ENCODE peak calls at places on chromosomes 2 and 18, in nine cellular contexts. One of them, this sample, is unnamed.

GRCh38 chr2:8565399-8566154 is 116.3 kb upstream of the ID2 start:
- DNase-seq in PC-3: no peak
- DNase-seq in sigmoid colon: peak; percentile 37
- DNase-seq in glutamatergic neuron: no peak
- DNase-seq in spleen: peak; percentile 50
- DNase-seq in cardiac fibroblast: no peak
- DNase-seq in omental fat pad: no peak
- DNase-seq in HL-60: no peak
- DNase-seq in OCI-LY7: no peak
- DNase-seq in this sample: no peak

GRCh38 chr2:5474716-5475115 is 217.5 kb upstream of the SOX11 start:
- DNase-seq in glutamatergic neuron: no peak
- DNase-seq in sigmoid colon: no peak
- DNase-seq in spleen: no peak
- DNase-seq in omental fat pad: no peak
- DNase-seq in OCI-LY7: no peak
- DNase-seq in cardiac fibroblast: no peak
- DNase-seq in HL-60: no peak
- DNase-seq in PC-3: no peak
- DNase-seq in this sample: no peak

GRCh38 chr18:68176901-68177300 is 538.0 kb downstream of the TMX3 start:
- DNase-seq in cardiac fibroblast: no peak
- DNase-seq in OCI-LY7: no peak
- DNase-seq in spleen: no peak
- DNase-seq in sigmoid colon: no peak
- DNase-seq in omental fat pad: no peak
- DNase-seq in glutamatergic neuron: no peak
- DNase-seq in HL-60: no peak
- DNase-seq in PC-3: no peak
- DNase-seq in this sample: no peak

GRCh38 chr2:202208526-202208925 is 29.9 kb downstream of the SUMO1 start:
- DNase-seq in omental fat pad: no peak
- DNase-seq in cardiac fibroblast: no peak
- DNase-seq in glutamatergic neuron: no peak
- DNase-seq in spleen: no peak
- DNase-seq in sigmoid colon: no peak
- DNase-seq in HL-60: no peak
- DNase-seq in PC-3: no peak
- DNase-seq in OCI-LY7: no peak
- DNase-seq in this sample: no peak

GRCh38 chr2:15667579-15668556 is 76.2 kb downstream of the DDX1 start:
- DNase-seq in glutamatergic neuron: no peak
- DNase-seq in omental fat pad: no peak
- DNase-seq in PC-3: peak; percentile 6
- DNase-seq in HL-60: no peak
- DNase-seq in spleen: no peak
- DNase-seq in OCI-LY7: no peak
- DNase-seq in cardiac fibroblast: peak; percentile 60
- DNase-seq in sigmoid colon: no peak
- DNase-seq in this sample: no peak

GRCh38 chr2:113206251-113206650 is 32.5 kb downstream of the PSD4 start:
- DNase-seq in cardiac fibroblast: no peak
- DNase-seq in glutamatergic neuron: no peak
- DNase-seq in PC-3: no peak
- DNase-seq in sigmoid colon: no peak
- DNase-seq in OCI-LY7: no peak
- DNase-seq in HL-60: no peak
- DNase-seq in spleen: no peak
- DNase-seq in omental fat pad: no peak
- DNase-seq in this sample: no peak

GRCh38 chr2:150011336-150011735 is 423.8 kb upstream of the MMADHC start:
- DNase-seq in HL-60: no peak
- DNase-seq in cardiac fibroblast: peak; percentile 28
- DNase-seq in PC-3: no peak
- DNase-seq in OCI-LY7: no peak
- DNase-seq in sigmoid colon: no peak
- DNase-seq in omental fat pad: no peak
- DNase-seq in glutamatergic neuron: no peak
- DNase-seq in spleen: no peak
- DNase-seq in this sample: no peak

GRCh38 chr2:9565436-9566153 is 10.0 kb upstream of the ADAM17 start:
- DNase-seq in spleen: no peak
- DNase-seq in HL-60: no peak
- DNase-seq in cardiac fibroblast: peak; percentile 94
- DNase-seq in OCI-LY7: no peak
- DNase-seq in sigmoid colon: peak; percentile 96
- DNase-seq in glutamatergic neuron: no peak
- DNase-seq in omental fat pad: peak; percentile 50
- DNase-seq in PC-3: peak; percentile 94
- DNase-seq in this sample: no peak

GRCh38 chr18:39062426-39062825 is 1496.8 kb upstream of the CELF4 start:
- DNase-seq in HL-60: no peak
- DNase-seq in spleen: no peak
- DNase-seq in glutamatergic neuron: no peak
- DNase-seq in cardiac fibroblast: no peak
- DNase-seq in OCI-LY7: no peak
- DNase-seq in omental fat pad: no peak
- DNase-seq in PC-3: no peak
- DNase-seq in sigmoid colon: no peak
- DNase-seq in this sample: no peak

GRCh38 chr2:19769513-19769912 is 132.3 kb downstream of the TTC32 start:
- DNase-seq in sigmoid colon: no peak
- DNase-seq in cardiac fibroblast: peak; percentile 47
- DNase-seq in HL-60: no peak
- DNase-seq in glutamatergic neuron: no peak
- DNase-seq in omental fat pad: no peak
- DNase-seq in OCI-LY7: peak; percentile 3
- DNase-seq in PC-3: peak; percentile 55
- DNase-seq in spleen: no peak
- DNase-seq in this sample: no peak

GRCh38 chr2:24919100-24919976 is 699 bp downstream of the ADCY3 start:
- DNase-seq in glutamatergic neuron: peak; percentile 68
- DNase-seq in PC-3: peak; percentile 54
- DNase-seq in omental fat pad: no peak
- DNase-seq in spleen: peak; percentile 76
- DNase-seq in cardiac fibroblast: peak; percentile 26
- DNase-seq in OCI-LY7: peak; percentile 46
- DNase-seq in HL-60: no peak
- DNase-seq in sigmoid colon: no peak
- DNase-seq in this sample: peak; percentile 75

GRCh38 chr2:150610670-150611279 is 123.3 kb upstream of the RND3 start:
- DNase-seq in spleen: no peak
- DNase-seq in HL-60: peak; percentile 5
- DNase-seq in glutamatergic neuron: peak; percentile 23
- DNase-seq in omental fat pad: no peak
- DNase-seq in sigmoid colon: no peak
- DNase-seq in PC-3: peak; percentile 85
- DNase-seq in cardiac fibroblast: peak; percentile 77
- DNase-seq in OCI-LY7: peak; percentile 8
- DNase-seq in this sample: peak; percentile 15

GRCh38 chr2:240946654-240947053 is 40.5 kb downstream of the CROCC2 start:
- DNase-seq in HL-60: no peak
- DNase-seq in glutamatergic neuron: no peak
- DNase-seq in spleen: peak; percentile 65
- DNase-seq in sigmoid colon: peak; percentile 32
- DNase-seq in OCI-LY7: no peak
- DNase-seq in PC-3: peak; percentile 28
- DNase-seq in omental fat pad: peak; percentile 16
- DNase-seq in cardiac fibroblast: no peak
- DNase-seq in this sample: no peak

GRCh38 chr2:173359231-173359630 is 4.6 kb downstream of the CDCA7 start:
- DNase-seq in glutamatergic neuron: no peak
- DNase-seq in omental fat pad: no peak
- DNase-seq in sigmoid colon: no peak
- DNase-seq in spleen: no peak
- DNase-seq in HL-60: peak; percentile 77
- DNase-seq in PC-3: no peak
- DNase-seq in cardiac fibroblast: no peak
- DNase-seq in OCI-LY7: peak; percentile 39
- DNase-seq in this sample: peak; percentile 67

GRCh38 chr2:222627764-222628163 is 28.1 kb downstream of the FARSB start:
- DNase-seq in HL-60: no peak
- DNase-seq in spleen: no peak
- DNase-seq in glutamatergic neuron: no peak
- DNase-seq in PC-3: no peak
- DNase-seq in omental fat pad: no peak
- DNase-seq in cardiac fibroblast: peak; percentile 84
- DNase-seq in sigmoid colon: no peak
- DNase-seq in OCI-LY7: no peak
- DNase-seq in this sample: no peak

GRCh38 chr2:916935-917334 is 33.7 kb upstream of the SNTG2 start:
- DNase-seq in OCI-LY7: no peak
- DNase-seq in cardiac fibroblast: no peak
- DNase-seq in sigmoid colon: no peak
- DNase-seq in spleen: no peak
- DNase-seq in glutamatergic neuron: no peak
- DNase-seq in HL-60: no peak
- DNase-seq in PC-3: no peak
- DNase-seq in omental fat pad: no peak
- DNase-seq in this sample: no peak

GRCh38 chr2:199261936-199262335 is 195.8 kb downstream of the SATB2 start:
- DNase-seq in glutamatergic neuron: no peak
- DNase-seq in OCI-LY7: no peak
- DNase-seq in cardiac fibroblast: no peak
- DNase-seq in PC-3: no peak
- DNase-seq in spleen: no peak
- DNase-seq in sigmoid colon: no peak
- DNase-seq in omental fat pad: no peak
- DNase-seq in HL-60: no peak
- DNase-seq in this sample: no peak

GRCh38 chr2:175621847-175622246 is 380.2 kb downstream of the LNPK start:
- DNase-seq in OCI-LY7: no peak
- DNase-seq in omental fat pad: no peak
- DNase-seq in HL-60: peak; percentile 8
- DNase-seq in glutamatergic neuron: no peak
- DNase-seq in spleen: no peak
- DNase-seq in sigmoid colon: no peak
- DNase-seq in PC-3: no peak
- DNase-seq in cardiac fibroblast: no peak
- DNase-seq in this sample: no peak
- TF ChIP-seq CTCF in OCI-LY7: peak; percentile 48
- TF ChIP-seq CTCF in omental fat pad: no peak
- TF ChIP-seq CTCF in HL-60: no peak
- TF ChIP-seq CTCF in glutamatergic neuron: no peak
- TF ChIP-seq CTCF in spleen: no peak
- TF ChIP-seq CTCF in sigmoid colon: no peak
- TF ChIP-seq CTCF in PC-3: peak; percentile 18
- TF ChIP-seq CTCF in cardiac fibroblast: no peak
- TF ChIP-seq CTCF in this sample: no peak

GRCh38 chr2:217837001-217837491 is 165.7 kb downstream of the TNS1 start:
- DNase-seq in spleen: no peak
- DNase-seq in HL-60: no peak
- DNase-seq in omental fat pad: peak; percentile 33
- DNase-seq in sigmoid colon: peak; percentile 97
- DNase-seq in PC-3: peak; percentile 10
- DNase-seq in glutamatergic neuron: peak; percentile 38
- DNase-seq in cardiac fibroblast: peak; percentile 87
- DNase-seq in OCI-LY7: no peak
- DNase-seq in this sample: no peak
- TF ChIP-seq CTCF in spleen: no peak
- TF ChIP-seq CTCF in HL-60: no peak
- TF ChIP-seq CTCF in omental fat pad: no peak
- TF ChIP-seq CTCF in sigmoid colon: no peak
- TF ChIP-seq CTCF in PC-3: peak; percentile 41
- TF ChIP-seq CTCF in glutamatergic neuron: no peak
- TF ChIP-seq CTCF in cardiac fibroblast: peak; percentile 18
- TF ChIP-seq CTCF in OCI-LY7: no peak
- TF ChIP-seq CTCF in this sample: no peak

GRCh38 chr2:227932403-227932802 is 61.0 kb downstream of the DAW1 start:
- DNase-seq in HL-60: no peak
- DNase-seq in cardiac fibroblast: no peak
- DNase-seq in PC-3: peak; percentile 20
- DNase-seq in OCI-LY7: no peak
- DNase-seq in glutamatergic neuron: no peak
- DNase-seq in spleen: no peak
- DNase-seq in omental fat pad: no peak
- DNase-seq in sigmoid colon: no peak
- DNase-seq in this sample: no peak
- TF ChIP-seq CTCF in HL-60: no peak
- TF ChIP-seq CTCF in cardiac fibroblast: no peak
- TF ChIP-seq CTCF in PC-3: peak; percentile 63
- TF ChIP-seq CTCF in OCI-LY7: peak; percentile 29
- TF ChIP-seq CTCF in glutamatergic neuron: no peak
- TF ChIP-seq CTCF in spleen: no peak
- TF ChIP-seq CTCF in omental fat pad: no peak
- TF ChIP-seq CTCF in sigmoid colon: no peak
- TF ChIP-seq CTCF in this sample: peak; percentile 1

GRCh38 chr2:37153224-37153623 is 3.6 kb downstream of the EIF2AK2 start:
- DNase-seq in cardiac fibroblast: no peak
- DNase-seq in spleen: no peak
- DNase-seq in PC-3: no peak
- DNase-seq in HL-60: no peak
- DNase-seq in sigmoid colon: no peak
- DNase-seq in OCI-LY7: no peak
- DNase-seq in glutamatergic neuron: no peak
- DNase-seq in omental fat pad: no peak
- DNase-seq in this sample: no peak

GRCh38 chr2:37154790-37155189 is 2.0 kb downstream of the EIF2AK2 start:
- DNase-seq in omental fat pad: no peak
- DNase-seq in spleen: no peak
- DNase-seq in cardiac fibroblast: no peak
- DNase-seq in HL-60: no peak
- DNase-seq in sigmoid colon: no peak
- DNase-seq in OCI-LY7: peak; percentile 27
- DNase-seq in glutamatergic neuron: no peak
- DNase-seq in PC-3: no peak
- DNase-seq in this sample: peak; percentile 40

GRCh38 chr2:37156071-37156856 is 516 bp downstream of the EIF2AK2 start:
- DNase-seq in HL-60: peak; percentile 10
- DNase-seq in spleen: no peak
- DNase-seq in glutamatergic neuron: no peak
- DNase-seq in PC-3: peak; percentile 60
- DNase-seq in OCI-LY7: peak; percentile 10
- DNase-seq in cardiac fibroblast: peak; percentile 59
- DNase-seq in omental fat pad: peak; percentile 36
- DNase-seq in sigmoid colon: peak; percentile 87
- DNase-seq in this sample: peak; percentile 29

DNA sequence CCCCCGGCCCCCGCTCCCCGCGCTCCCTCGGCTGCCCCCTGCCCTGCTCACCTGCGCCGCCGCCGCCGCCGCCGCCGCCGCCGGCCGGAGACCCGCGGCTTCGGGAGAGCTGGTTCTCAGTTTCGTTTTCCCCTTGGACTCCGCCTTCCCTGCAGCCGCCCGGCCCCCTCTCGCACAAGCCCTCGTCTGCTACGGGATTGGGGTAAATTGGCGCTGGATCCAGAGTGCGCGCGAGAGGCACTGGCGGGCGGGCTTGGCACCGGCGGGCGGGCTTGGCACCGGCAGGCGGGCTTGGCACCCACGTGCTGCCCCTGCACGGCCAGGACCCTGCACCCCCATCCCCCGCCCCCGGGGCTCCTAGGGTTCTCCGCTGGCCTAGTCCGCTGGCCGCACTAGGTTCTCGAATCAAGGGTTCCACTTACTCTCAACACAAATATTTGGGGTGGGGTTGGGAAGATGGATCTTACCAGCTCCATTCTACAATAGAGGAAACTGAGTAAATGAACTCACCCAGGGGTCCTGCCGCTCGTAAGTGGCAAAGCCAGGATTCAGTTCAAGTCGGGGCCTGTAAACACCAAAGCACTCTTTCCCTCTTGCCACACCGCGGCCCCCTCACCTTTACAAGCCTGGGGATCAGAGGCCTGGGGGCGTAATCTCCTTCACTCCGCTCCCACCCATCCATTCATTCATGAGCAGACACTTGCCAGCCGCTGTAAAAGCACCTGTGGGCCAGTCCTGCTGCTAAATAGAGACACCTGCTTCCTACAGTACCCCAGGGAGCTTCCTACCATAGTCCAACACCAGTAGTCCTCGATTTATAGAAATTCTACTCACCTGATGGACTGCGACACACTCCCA is at the start of gene EIF2AK2:
- DNase-seq in glutamatergic neuron: peak; percentile 77
- DNase-seq in spleen: peak; percentile 95
- DNase-seq in omental fat pad: peak; percentile 57
- DNase-seq in PC-3: peak; percentile 88
- DNase-seq in cardiac fibroblast: peak; percentile 84
- DNase-seq in OCI-LY7: peak; percentile 58
- DNase-seq in HL-60: peak; percentile 84
- DNase-seq in sigmoid colon: peak; percentile 94
- DNase-seq in this sample: peak; percentile 98
- TF ChIP-seq CTCF in glutamatergic neuron: no peak
- TF ChIP-seq CTCF in spleen: no peak
- TF ChIP-seq CTCF in omental fat pad: no peak
- TF ChIP-seq CTCF in PC-3: no peak
- TF ChIP-seq CTCF in cardiac fibroblast: no peak
- TF ChIP-seq CTCF in OCI-LY7: no peak
- TF ChIP-seq CTCF in HL-60: no peak
- TF ChIP-seq CTCF in sigmoid colon: no peak
- TF ChIP-seq CTCF in this sample: no peak

This sample was measured in GM13977.